ENCODE peak calls at places on chromosomes 6 and 20, in eight cellular contexts. U is cardiac muscle cell, R is AG09309, H is activated T-helper 1 cell treated with Interleukin-2 at 50 U/mL for 16 hours, I is midbrain, S is IMR-90, Y is DMS79, P is GM12865. C is an unnamed sample.

GRCh38 chr20:48187891-48188290 is 402.6 kb upstream of the SULF2 start:
- DNase-seq in R (peak), H (no peak), S (peak), U (no peak), P (no peak), I (no peak), Y (no peak), C (no peak)

GRCh38 chr20:58818585-58819285 is 32.0 kb downstream of the GNAS-AS1 start:
- DNase-seq in U (peak), P (peak), R (peak), H (no peak), I (no peak), Y (peak), S (peak), C (no peak)

GRCh38 chr6:111764238-111765182 is 108.7 kb downstream of the FYN start:
- DNase-seq in I (no peak), H (peak), P (peak), R (no peak), Y (no peak), S (no peak), U (peak), C (no peak)

GRCh38 chr20:63059684-63060056 is 52.9 kb upstream of the BHLHE23 start:
- DNase-seq in H (no peak), R (no peak), Y (no peak), S (no peak), I (no peak), U (no peak), P (no peak), C (no peak)

GRCh38 chr20:38032585-38033329 is 499 bp downstream of the TTI1 start:
- DNase-seq in P (peak), Y (no peak), H (no peak), U (no peak), R (no peak), I (no peak), S (no peak), C (peak)

GRCh38 chr6:112665114-112665513 is 318.0 kb downstream of the RFPL4B start:
- DNase-seq in R (no peak), Y (no peak), H (no peak), U (no peak), P (no peak), S (peak), I (no peak), C (no peak)

GRCh38 chr6:44456070-44456965 is 68.8 kb downstream of the CDC5L start:
- DNase-seq in H (peak), Y (no peak), I (peak), U (peak), S (peak), R (peak), P (peak), C (peak)

GRCh38 chr6:131597448-131597847 is 24.4 kb downstream of the ARG1 start:
- DNase-seq in Y (no peak), P (no peak), S (no peak), U (no peak), R (no peak), I (no peak), H (no peak), C (no peak)

GRCh38 chr6:15987569-15987968 is 141.3 kb upstream of the MYLIP start:
- DNase-seq in U (peak), H (no peak), Y (no peak), P (no peak), R (no peak), I (no peak), S (peak), C (no peak)

GRCh38 chr6:100446115-100446921 is 18.4 kb downstream of the SIM1 start:
- DNase-seq in S (no peak), U (no peak), I (no peak), H (no peak), R (no peak), Y (no peak), P (no peak), C (no peak)

GRCh38 chr6:48535569-48535968 is 424.6 kb upstream of the PTCHD4 start:
- DNase-seq in I (no peak), P (no peak), S (peak), U (no peak), Y (no peak), H (no peak), R (no peak), C (no peak)

GRCh38 chr20:50302463-50303041 is 111.9 kb downstream of the CEBPB start:
- DNase-seq in U (peak), I (no peak), Y (no peak), S (peak), P (no peak), R (no peak), H (no peak), C (no peak)

GRCh38 chr6:167870321-167870720 is 43.6 kb downstream of the AFDN start:
- DNase-seq in Y (no peak), I (no peak), H (no peak), R (no peak), S (no peak), P (no peak), U (no peak), C (no peak)

GRCh38 chr6:4125500-4125899 is 9.9 kb downstream of the ECI2 start:
- DNase-seq in S (peak), P (no peak), U (no peak), H (no peak), Y (no peak), I (no peak), R (no peak), C (no peak)

GRCh38 chr20:37988555-37988954 is 44.7 kb downstream of the TTI1 start:
- DNase-seq in R (no peak), Y (no peak), S (no peak), U (no peak), I (no peak), P (no peak), H (no peak), C (no peak)

GRCh38 chr20:24488800-24489175 is 19.4 kb downstream of the SYNDIG1 start:
- DNase-seq in U (no peak), R (no peak), Y (no peak), S (no peak), I (no peak), P (no peak), H (no peak), C (no peak)

GRCh38 chr20:35039146-35039545 is 53.5 kb downstream of the TRPC4AP start:
- DNase-seq in S (no peak), H (no peak), R (no peak), U (peak), P (no peak), I (no peak), Y (no peak), C (no peak)

GRCh38 chr6:139982652-139983051 is 608.2 kb upstream of the CITED2 start:
- DNase-seq in Y (no peak), P (no peak), U (no peak), H (no peak), S (peak), I (no peak), R (peak), C (no peak)

GRCh38 chr6:149861603-149862423 is 2.3 kb downstream of the LRP11 start:
- DNase-seq in I (no peak), P (no peak), H (no peak), R (no peak), U (no peak), S (peak), Y (no peak), C (no peak)

GRCh38 chr20:20465259-20465658 is 97.4 kb downstream of the INSM1 start:
- DNase-seq in H (no peak), I (peak), R (no peak), U (no peak), S (no peak), Y (no peak), P (no peak), C (no peak)